ENCODE peak calls at places on chromosomes 16 and 17, in four cellular contexts. Z is NCI-H446 treated with DMSO at 0.1 percent for 48 hours, E is K562, H is HS-5. M is an unnamed sample.

GRCh38 chr17:35345926-35346771 is 27.3 kb downstream of the SLFN11 start:
- DNase-seq in Z (no peak), E (no peak), H (no peak), M (no peak)

GRCh38 chr17:70168044-70168978 is 1.0 kb upstream of the KCNJ2 start:
- DNase-seq in Z (peak; percentile 67), E (peak; percentile 26), H (no peak), M (peak; percentile 12)

GRCh38 chr16:73298562-73298961 is 250.6 kb upstream of the ZFHX3 start:
- DNase-seq in Z (no peak), E (no peak), H (peak; percentile 19), M (peak; percentile 10)

GRCh38 chr16:9033125-9033830 is 58.2 kb upstream of the HAPSTR1 start:
- DNase-seq in Z (no peak), E (peak; percentile 36), H (no peak), M (no peak)

GRCh38 chr17:52306314-52306713 is 147.8 kb upstream of the CA10 start:
- DNase-seq in Z (no peak), E (no peak), H (no peak), M (no peak)

GRCh38 chr17:40779181-40779909 is 3.0 kb downstream of the KRT27 start:
- DNase-seq in Z (no peak), E (no peak), H (no peak), M (no peak)

GRCh38 chr17:32323784-32324590 is 18.0 kb downstream of the C17orf75 start:
- DNase-seq in Z (no peak), E (no peak), H (no peak), M (no peak)

GRCh38 chr17:42682400-42683384 is at the start of gene CNTNAP1:
- DNase-seq in Z (peak; percentile 45), E (no peak), H (no peak), M (no peak)

GRCh38 chr16:84115919-84116719 is 623 bp downstream of the MBTPS1 start:
- DNase-seq in Z (peak; percentile 0), E (no peak), H (no peak), M (no peak)

GRCh38 chr17:37518816-37519215 is 29.1 kb downstream of the DUSP14 start:
- DNase-seq in Z (no peak), E (no peak), H (no peak), M (no peak)

M was measured in AG04449.